ENCODE peak calls at places on chromosomes 1 and 21, in eight cellular contexts. M is caudate nucleus; U is lower lobe of right lung; Z is heart right ventricle; J is CD8-positive, alpha-beta T cell; E is tibial nerve; S is neuronal stem cell; W is K562. H is an unnamed sample.

GRCh38 chr1:25645641-25646400 is 29.2 kb downstream of the MAN1C1 start:
- DNase-seq in M (no peak), U (no peak), Z (no peak), J (no peak), E (no peak), S (no peak), W (no peak), H (no peak)

GRCh38 chr1:87880098-87880746 is 551.5 kb downstream of the LMO4 start:
- DNase-seq in M (no peak), U (no peak), Z (no peak), J (no peak), E (no peak), S (no peak), W (no peak), H (no peak)

GRCh38 chr1:111535256-111536191 is 32.1 kb upstream of the ADORA3 start:
- DNase-seq in M (no peak), U (no peak), Z (no peak), J (no peak), E (no peak), S (no peak), W (no peak), H (no peak)

GRCh38 chr1:225849905-225850304 is 32.3 kb downstream of the TMEM63A start:
- DNase-seq in M (no peak), U (no peak), Z (peak), J (no peak), E (no peak), S (no peak), W (peak), H (no peak)

GRCh38 chr1:109805486-109806180 is 41.9 kb upstream of the EPS8L3 start:
- DNase-seq in M (no peak), U (peak), Z (no peak), J (no peak), E (no peak), S (no peak), W (no peak), H (no peak)

GRCh38 chr1:231528175-231529029 is at the start of gene TSNAX:
- DNase-seq in M (peak), U (peak), Z (peak), J (peak), E (peak), S (peak), W (peak), H (peak)

GRCh38 chr1:214548988-214549387 is 2.4 kb downstream of the PTPN14 start:
- DNase-seq in M (no peak), U (peak), Z (peak), J (no peak), E (peak), S (no peak), W (no peak), H (no peak)

GRCh38 chr1:51627672-51628071 is 10.8 kb downstream of the OSBPL9 start:
- DNase-seq in M (no peak), U (no peak), Z (no peak), J (no peak), E (no peak), S (no peak), W (peak), H (no peak)

GRCh38 chr1:10519016-10519417 is 44.3 kb downstream of the PEX14 start:
- DNase-seq in M (no peak), U (no peak), Z (no peak), J (no peak), E (no peak), S (no peak), W (no peak), H (no peak)

GRCh38 chr1:58874757-58875755 is 91.2 kb upstream of the JUN start:
- DNase-seq in M (no peak), U (no peak), Z (no peak), J (no peak), E (no peak), S (peak), W (no peak), H (no peak)

GRCh38 chr1:17802164-17802563 is 47.0 kb downstream of the ACTL8 start:
- DNase-seq in M (no peak), U (no peak), Z (no peak), J (no peak), E (no peak), S (no peak), W (no peak), H (no peak)

GRCh38 chr1:215786997-215787396 is 219.9 kb downstream of the KCTD3 start:
- DNase-seq in M (no peak), U (no peak), Z (no peak), J (no peak), E (no peak), S (no peak), W (no peak), H (no peak)

GRCh38 chr1:113782451-113782850 is 23.2 kb upstream of the PHTF1 start:
- DNase-seq in M (no peak), U (no peak), Z (no peak), J (no peak), E (no peak), S (no peak), W (no peak), H (no peak)

GRCh38 chr21:45030637-45031218 is 43.7 kb upstream of the ADARB1 start:
- DNase-seq in M (no peak), U (no peak), Z (peak), J (no peak), E (no peak), S (no peak), W (no peak), H (no peak)

GRCh38 chr1:235917267-235917811 is 50.6 kb upstream of the LYST start:
- DNase-seq in M (no peak), U (peak), Z (peak), J (peak), E (peak), S (no peak), W (peak), H (peak)

GRCh38 chr1:43073490-43074230 is 98.4 kb downstream of the EBNA1BP2 start:
- DNase-seq in M (peak), U (peak), Z (peak), J (peak), E (peak), S (peak), W (peak), H (no peak)

GRCh38 chr1:48493031-48493430 is 21.0 kb upstream of the SPATA6 start:
- DNase-seq in M (no peak), U (no peak), Z (no peak), J (no peak), E (no peak), S (no peak), W (no peak), H (no peak)

GRCh38 chr1:195336718-195337269 is 1271.4 kb downstream of the KCNT2 start:
- DNase-seq in M (no peak), U (no peak), Z (no peak), J (no peak), E (no peak), S (no peak), W (no peak), H (no peak)

GRCh38 chr1:150808851-150809250 is 791 bp upstream of the CTSK start:
- DNase-seq in M (no peak), U (no peak), Z (no peak), J (no peak), E (peak), S (no peak), W (no peak), H (no peak)

DNA sequence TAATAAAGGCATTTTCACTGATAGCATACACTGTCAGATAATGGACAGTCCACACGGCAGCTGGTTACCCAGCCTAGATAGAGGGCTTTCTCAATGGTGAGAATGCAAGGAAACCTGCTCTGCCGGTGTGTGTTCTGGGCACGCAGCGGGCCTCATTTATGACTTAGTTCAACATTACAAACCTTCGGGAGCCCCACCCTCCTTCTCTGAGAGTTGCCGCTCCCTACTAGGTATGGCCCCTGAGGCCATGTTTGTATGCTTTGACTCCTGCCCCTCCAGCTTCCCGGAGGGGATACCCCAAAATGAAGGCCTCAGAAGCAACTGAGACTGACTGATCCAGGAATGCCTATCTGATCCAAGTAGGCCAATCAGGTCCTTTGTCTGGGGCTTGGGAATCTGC is 17.2 kb upstream of the FABP3 start:
- DNase-seq in M (no peak), U (no peak), Z (no peak), J (no peak), E (no peak), S (no peak), W (no peak), H (peak)
- H3K27ac ChIP-seq in M (no peak), U (no peak), Z (no peak), J (no peak), E (no peak), S (no peak), W (no peak), H (peak)

GRCh38 chr1:167791281-167792209 is 69.8 kb downstream of the MPZL1 start:
- DNase-seq in M (no peak), U (no peak), Z (peak), J (no peak), E (peak), S (no peak), W (no peak), H (no peak)

GRCh38 chr1:167789501-167789900 is 67.7 kb downstream of the MPZL1 start:
- DNase-seq in M (no peak), U (no peak), Z (no peak), J (no peak), E (no peak), S (no peak), W (no peak), H (peak)

GRCh38 chr1:167794043-167794442 is 72.3 kb downstream of the MPZL1 start:
- DNase-seq in M (no peak), U (no peak), Z (no peak), J (no peak), E (no peak), S (no peak), W (no peak), H (no peak)

GRCh38 chr1:167786502-167786901 is 64.7 kb downstream of the MPZL1 start:
- DNase-seq in M (no peak), U (no peak), Z (no peak), J (no peak), E (no peak), S (no peak), W (no peak), H (no peak)

GRCh38 chr1:167790117-167790516 is 68.3 kb downstream of the MPZL1 start:
- DNase-seq in M (no peak), U (no peak), Z (no peak), J (no peak), E (no peak), S (no peak), W (no peak), H (peak)
- H3K27ac ChIP-seq in M (no peak), U (no peak), Z (no peak), J (no peak), E (no peak), S (no peak), W (no peak), H (peak)

GRCh38 chr1:7683521-7683920 is 87.6 kb upstream of the VAMP3 start:
- DNase-seq in M (no peak), U (peak), Z (no peak), J (no peak), E (no peak), S (no peak), W (no peak), H (no peak)

GRCh38 chr1:7679159-7679872 is 91.8 kb upstream of the VAMP3 start:
- DNase-seq in M (no peak), U (peak), Z (no peak), J (no peak), E (no peak), S (no peak), W (no peak), H (no peak)

GRCh38 chr1:7680791-7681165 is 90.3 kb upstream of the VAMP3 start:
- DNase-seq in M (no peak), U (no peak), Z (no peak), J (no peak), E (no peak), S (no peak), W (no peak), H (no peak)

GRCh38 chr1:7679873-7680790 is 91.0 kb upstream of the VAMP3 start:
- DNase-seq in M (no peak), U (peak), Z (peak), J (no peak), E (no peak), S (peak), W (peak), H (no peak)

GRCh38 chr1:7681401-7681800 is 89.7 kb upstream of the VAMP3 start:
- DNase-seq in M (no peak), U (no peak), Z (no peak), J (no peak), E (no peak), S (no peak), W (no peak), H (no peak)
- H3K27ac ChIP-seq in M (no peak), U (no peak), Z (no peak), J (no peak), E (no peak), S (no peak), W (no peak), H (no peak)

GRCh38 chr1:54135436-54136120 is 17.2 kb downstream of the CDCP2 start:
- DNase-seq in M (no peak), U (no peak), Z (no peak), J (no peak), E (no peak), S (no peak), W (no peak), H (no peak)
- H3K27ac ChIP-seq in M (no peak), U (no peak), Z (no peak), J (no peak), E (no peak), S (peak), W (no peak), H (no peak)

DNA sequence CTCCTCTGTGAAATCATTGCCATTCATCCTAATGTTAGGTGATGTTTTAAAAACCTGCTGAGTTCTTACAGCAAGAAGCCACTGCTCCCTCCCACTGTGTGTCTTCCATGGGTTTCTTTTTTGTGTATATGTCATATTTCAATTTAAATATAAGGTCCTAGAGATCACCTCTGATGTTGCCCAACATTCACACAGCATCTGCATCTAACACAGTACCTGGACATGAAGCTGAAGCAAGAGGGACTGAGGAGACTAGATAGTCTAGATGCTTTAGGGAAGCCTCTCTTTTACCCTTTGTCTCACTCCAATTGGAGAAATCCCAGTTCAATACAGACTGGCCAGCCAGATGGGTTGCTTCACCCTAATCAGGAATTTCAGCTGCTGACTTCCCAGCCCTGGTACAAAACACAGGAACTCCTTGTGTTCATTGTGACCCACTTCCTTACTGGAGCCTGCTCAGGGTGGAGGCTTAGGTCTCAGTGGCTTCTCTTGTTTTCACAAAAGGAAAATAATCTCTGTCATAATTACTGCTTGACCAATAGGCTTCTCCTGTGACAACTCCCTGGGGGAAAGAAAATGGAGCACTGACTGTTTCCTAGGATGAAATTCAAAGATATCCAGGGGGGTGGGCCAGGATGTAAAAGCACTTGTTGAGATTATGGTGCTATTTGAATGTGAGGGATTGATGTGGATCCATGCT is 17.3 kb downstream of the BTG2 start:
- DNase-seq in M (no peak), U (no peak), Z (peak), J (no peak), E (no peak), S (no peak), W (no peak), H (no peak)
- H3K27ac ChIP-seq in M (peak), U (peak), Z (peak), J (no peak), E (peak), S (no peak), W (no peak), H (no peak)

GRCh38 chr21:42251654-42252053 is 32.7 kb downstream of the ABCG1 start:
- DNase-seq in M (no peak), U (peak), Z (no peak), J (no peak), E (no peak), S (no peak), W (no peak), H (no peak)
- H3K27ac ChIP-seq in M (peak), U (no peak), Z (no peak), J (no peak), E (no peak), S (no peak), W (no peak), H (no peak)

GRCh38 chr1:187759934-187760333 is 931.2 kb downstream of the PLA2G4A start:
- DNase-seq in M (no peak), U (no peak), Z (no peak), J (no peak), E (no peak), S (no peak), W (no peak), H (no peak)
- H3K27ac ChIP-seq in M (no peak), U (no peak), Z (no peak), J (no peak), E (no peak), S (no peak), W (no peak), H (no peak)

GRCh38 chr1:223141021-223141420 is 2.0 kb downstream of the TLR5 start:
- DNase-seq in M (no peak), U (no peak), Z (no peak), J (no peak), E (no peak), S (no peak), W (no peak), H (peak)

GRCh38 chr1:223142269-223142668 is 779 bp downstream of the TLR5 start:
- DNase-seq in M (no peak), U (no peak), Z (no peak), J (no peak), E (no peak), S (no peak), W (no peak), H (no peak)

GRCh38 chr1:223137402-223138100 is 5.5 kb downstream of the TLR5 start:
- DNase-seq in M (no peak), U (no peak), Z (no peak), J (no peak), E (peak), S (no peak), W (no peak), H (peak)

GRCh38 chr1:223142795-223143759 is at the start of gene TLR5:
- DNase-seq in M (peak), U (peak), Z (peak), J (peak), E (peak), S (peak), W (peak), H (peak)

DNA sequence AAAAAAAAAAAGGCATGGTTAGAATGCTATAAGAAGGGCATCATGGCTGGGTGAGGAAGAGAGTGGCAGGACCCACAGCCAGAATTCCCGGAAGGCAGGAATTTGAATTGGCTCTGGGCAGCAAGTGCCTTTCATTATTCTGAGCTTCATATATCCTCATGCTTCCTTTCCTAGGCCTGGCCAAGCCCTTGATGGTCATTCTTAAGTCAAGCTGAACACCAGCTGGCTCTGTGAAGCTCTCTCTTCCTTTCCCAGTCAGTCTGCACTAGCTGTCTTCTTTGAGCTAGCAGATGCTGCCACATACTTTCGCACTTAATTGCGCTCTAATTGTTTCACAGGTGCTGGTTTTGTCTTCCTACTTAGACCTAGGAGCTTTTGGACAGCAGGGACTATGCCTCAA is 2.5 kb downstream of the TLR5 start:
- DNase-seq in M (no peak), U (no peak), Z (no peak), J (no peak), E (no peak), S (no peak), W (no peak), H (no peak)
- H3K27ac ChIP-seq in M (no peak), U (peak), Z (peak), J (no peak), E (no peak), S (no peak), W (no peak), H (peak)

H was measured in epithelial cell of prostate.